ENCODE peak calls at places on chromosomes 4 and X, in seven cellular contexts. One of them, this sample, is unnamed.

GRCh38 chrX:30217465-30217864 is 2.1 kb downstream of the MAGEB2 start:
- DNase-seq in SK-N-SH: no peak
- DNase-seq in HCT116: no peak
- DNase-seq in K562: peak
- DNase-seq in GM12878: no peak
- DNase-seq in HepG2: no peak
- DNase-seq in H1: no peak
- DNase-seq in this sample: no peak

GRCh38 chr4:13543648-13544555 is at the start of gene NKX3-2:
- DNase-seq in SK-N-SH: peak
- DNase-seq in HCT116: no peak
- DNase-seq in K562: peak
- DNase-seq in GM12878: no peak
- DNase-seq in HepG2: no peak
- DNase-seq in H1: no peak
- DNase-seq in this sample: no peak

GRCh38 chrX:22165732-22166457 is 106.8 kb upstream of the CBLL2 start:
- DNase-seq in SK-N-SH: no peak
- DNase-seq in HCT116: no peak
- DNase-seq in K562: no peak
- DNase-seq in GM12878: no peak
- DNase-seq in HepG2: no peak
- DNase-seq in H1: no peak
- DNase-seq in this sample: no peak

GRCh38 chr4:38452009-38452408 is 212.0 kb upstream of the KLF3 start:
- DNase-seq in SK-N-SH: no peak
- DNase-seq in HCT116: no peak
- DNase-seq in K562: no peak
- DNase-seq in GM12878: no peak
- DNase-seq in HepG2: no peak
- DNase-seq in H1: no peak
- DNase-seq in this sample: no peak

GRCh38 chr4:166165829-166166420 is 292.9 kb downstream of the TLL1 start:
- DNase-seq in SK-N-SH: peak
- DNase-seq in HCT116: peak
- DNase-seq in K562: peak
- DNase-seq in GM12878: peak
- DNase-seq in HepG2: peak
- DNase-seq in H1: peak
- DNase-seq in this sample: peak

GRCh38 chrX:130502023-130502570 is 100.3 kb downstream of the RBMX2 start:
- DNase-seq in SK-N-SH: no peak
- DNase-seq in HCT116: no peak
- DNase-seq in K562: no peak
- DNase-seq in GM12878: no peak
- DNase-seq in HepG2: no peak
- DNase-seq in H1: no peak
- DNase-seq in this sample: no peak

GRCh38 chr4:25810016-25810415 is 52.8 kb downstream of the SEL1L3 start:
- DNase-seq in SK-N-SH: no peak
- DNase-seq in HCT116: no peak
- DNase-seq in K562: no peak
- DNase-seq in GM12878: no peak
- DNase-seq in HepG2: peak
- DNase-seq in H1: no peak
- DNase-seq in this sample: no peak

GRCh38 chrX:102546818-102547493 is 30.4 kb upstream of the TMSB15A start:
- DNase-seq in SK-N-SH: peak
- DNase-seq in HCT116: no peak
- DNase-seq in K562: no peak
- DNase-seq in GM12878: no peak
- DNase-seq in HepG2: no peak
- DNase-seq in H1: no peak
- DNase-seq in this sample: no peak

GRCh38 chr4:4818440-4819212 is 40.8 kb upstream of the MSX1 start:
- DNase-seq in SK-N-SH: peak
- DNase-seq in HCT116: no peak
- DNase-seq in K562: no peak
- DNase-seq in GM12878: no peak
- DNase-seq in HepG2: no peak
- DNase-seq in H1: no peak
- DNase-seq in this sample: no peak

GRCh38 chrX:134654398-134655012 is 3.8 kb downstream of the PLAC1 start:
- DNase-seq in SK-N-SH: no peak
- DNase-seq in HCT116: no peak
- DNase-seq in K562: no peak
- DNase-seq in GM12878: no peak
- DNase-seq in HepG2: no peak
- DNase-seq in H1: no peak
- DNase-seq in this sample: no peak

GRCh38 chr4:135508006-135508714 is 1306.6 kb upstream of the PABPC4L start:
- DNase-seq in SK-N-SH: no peak
- DNase-seq in HCT116: peak
- DNase-seq in K562: no peak
- DNase-seq in GM12878: no peak
- DNase-seq in HepG2: no peak
- DNase-seq in H1: no peak
- DNase-seq in this sample: no peak

GRCh38 chr4:47785196-47785595 is 52.7 kb downstream of the CORIN start:
- DNase-seq in SK-N-SH: no peak
- DNase-seq in HCT116: no peak
- DNase-seq in K562: no peak
- DNase-seq in GM12878: no peak
- DNase-seq in HepG2: no peak
- DNase-seq in H1: no peak
- DNase-seq in this sample: no peak

GRCh38 chrX:73481521-73481920 is 34.7 kb downstream of the CDX4 start:
- DNase-seq in SK-N-SH: no peak
- DNase-seq in HCT116: no peak
- DNase-seq in K562: no peak
- DNase-seq in GM12878: no peak
- DNase-seq in HepG2: no peak
- DNase-seq in H1: no peak
- DNase-seq in this sample: no peak

GRCh38 chr4:125084608-125085007 is 230.1 kb upstream of the FAT4 start:
- DNase-seq in SK-N-SH: no peak
- DNase-seq in HCT116: no peak
- DNase-seq in K562: no peak
- DNase-seq in GM12878: no peak
- DNase-seq in HepG2: no peak
- DNase-seq in H1: no peak
- DNase-seq in this sample: no peak

GRCh38 chr4:189664693-189665250 is 275.9 kb upstream of the FRG1 start:
- DNase-seq in SK-N-SH: no peak
- DNase-seq in HCT116: no peak
- DNase-seq in K562: no peak
- DNase-seq in GM12878: no peak
- DNase-seq in HepG2: no peak
- DNase-seq in H1: no peak
- DNase-seq in this sample: no peak

GRCh38 chr4:15779336-15779735 is 1.2 kb downstream of the CD38 start:
- DNase-seq in SK-N-SH: peak
- DNase-seq in HCT116: no peak
- DNase-seq in K562: no peak
- DNase-seq in GM12878: no peak
- DNase-seq in HepG2: peak
- DNase-seq in H1: no peak
- DNase-seq in this sample: no peak

GRCh38 chr4:169379688-169380087 is 108.9 kb upstream of the SH3RF1 start:
- DNase-seq in SK-N-SH: no peak
- DNase-seq in HCT116: no peak
- DNase-seq in K562: no peak
- DNase-seq in GM12878: no peak
- DNase-seq in HepG2: no peak
- DNase-seq in H1: no peak
- DNase-seq in this sample: no peak
- TF ChIP-seq SIN3A in SK-N-SH: no peak
- TF ChIP-seq SIN3A in HCT116: no peak
- TF ChIP-seq SIN3A in K562: no peak
- TF ChIP-seq SIN3A in GM12878: no peak
- TF ChIP-seq SIN3A in HepG2: no peak
- TF ChIP-seq SIN3A in H1: no peak
- TF ChIP-seq SIN3A in this sample: no peak

GRCh38 chr4:78551420-78552351 is at the start of gene ANXA3:
- DNase-seq in SK-N-SH: peak
- DNase-seq in HCT116: no peak
- DNase-seq in K562: peak
- DNase-seq in GM12878: no peak
- DNase-seq in HepG2: no peak
- DNase-seq in H1: no peak
- DNase-seq in this sample: no peak
- H3K27ac ChIP-seq in SK-N-SH: no peak
- H3K27ac ChIP-seq in HCT116: peak
- H3K27ac ChIP-seq in K562: no peak
- H3K27ac ChIP-seq in GM12878: no peak
- H3K27ac ChIP-seq in HepG2: no peak
- H3K27ac ChIP-seq in H1: peak
- H3K27ac ChIP-seq in this sample: no peak

GRCh38 chr4:151604238-151604637 is 156.6 kb downstream of the GATB start:
- DNase-seq in SK-N-SH: peak
- DNase-seq in HCT116: no peak
- DNase-seq in K562: no peak
- DNase-seq in GM12878: no peak
- DNase-seq in HepG2: no peak
- DNase-seq in H1: no peak
- DNase-seq in this sample: no peak

GRCh38 chr4:151606061-151606460 is 154.7 kb downstream of the GATB start:
- DNase-seq in SK-N-SH: no peak
- DNase-seq in HCT116: no peak
- DNase-seq in K562: no peak
- DNase-seq in GM12878: no peak
- DNase-seq in HepG2: no peak
- DNase-seq in H1: no peak
- DNase-seq in this sample: no peak

GRCh38 chr4:151600432-151600831 is 160.4 kb downstream of the GATB start:
- DNase-seq in SK-N-SH: no peak
- DNase-seq in HCT116: no peak
- DNase-seq in K562: no peak
- DNase-seq in GM12878: no peak
- DNase-seq in HepG2: no peak
- DNase-seq in H1: no peak
- DNase-seq in this sample: no peak

GRCh38 chr4:151605215-151605614 is 155.6 kb downstream of the GATB start:
- DNase-seq in SK-N-SH: no peak
- DNase-seq in HCT116: no peak
- DNase-seq in K562: no peak
- DNase-seq in GM12878: no peak
- DNase-seq in HepG2: no peak
- DNase-seq in H1: no peak
- DNase-seq in this sample: no peak

DNA sequence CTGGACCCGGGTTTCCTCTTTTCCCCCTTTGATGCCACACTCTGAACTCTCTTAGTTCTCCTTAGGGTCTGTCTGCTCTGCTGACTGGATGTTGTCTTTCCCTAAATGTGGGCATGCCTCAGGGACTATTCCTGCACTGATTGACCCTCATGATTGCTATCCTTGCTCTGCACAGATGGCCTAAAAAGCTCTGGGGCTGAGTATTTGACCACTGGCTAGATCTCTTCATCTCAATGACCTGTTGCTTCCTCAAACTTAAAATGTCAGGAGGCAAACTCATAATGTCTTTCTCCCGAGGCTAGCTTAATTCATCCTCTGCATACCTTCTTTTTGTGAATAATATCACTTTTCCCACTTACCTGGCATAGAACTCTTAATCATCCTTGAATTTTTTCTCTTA is 157.4 kb downstream of the GATB start:
- DNase-seq in SK-N-SH: peak
- DNase-seq in HCT116: no peak
- DNase-seq in K562: no peak
- DNase-seq in GM12878: no peak
- DNase-seq in HepG2: no peak
- DNase-seq in H1: no peak
- DNase-seq in this sample: no peak
- TF ChIP-seq SIN3A in SK-N-SH: no peak
- TF ChIP-seq SIN3A in HCT116: no peak
- TF ChIP-seq SIN3A in K562: no peak
- TF ChIP-seq SIN3A in GM12878: no peak
- TF ChIP-seq SIN3A in HepG2: no peak
- TF ChIP-seq SIN3A in H1: no peak
- TF ChIP-seq SIN3A in this sample: no peak

GRCh38 chrX:50618788-50619558 is 148.3 kb upstream of the DGKK start:
- DNase-seq in SK-N-SH: no peak
- DNase-seq in HCT116: no peak
- DNase-seq in K562: no peak
- DNase-seq in GM12878: no peak
- DNase-seq in HepG2: no peak
- DNase-seq in H1: no peak
- DNase-seq in this sample: no peak
- H3K27ac ChIP-seq in SK-N-SH: no peak
- H3K27ac ChIP-seq in HCT116: no peak
- H3K27ac ChIP-seq in K562: no peak
- H3K27ac ChIP-seq in GM12878: no peak
- H3K27ac ChIP-seq in HepG2: no peak
- H3K27ac ChIP-seq in H1: no peak
- H3K27ac ChIP-seq in this sample: no peak

DNA sequence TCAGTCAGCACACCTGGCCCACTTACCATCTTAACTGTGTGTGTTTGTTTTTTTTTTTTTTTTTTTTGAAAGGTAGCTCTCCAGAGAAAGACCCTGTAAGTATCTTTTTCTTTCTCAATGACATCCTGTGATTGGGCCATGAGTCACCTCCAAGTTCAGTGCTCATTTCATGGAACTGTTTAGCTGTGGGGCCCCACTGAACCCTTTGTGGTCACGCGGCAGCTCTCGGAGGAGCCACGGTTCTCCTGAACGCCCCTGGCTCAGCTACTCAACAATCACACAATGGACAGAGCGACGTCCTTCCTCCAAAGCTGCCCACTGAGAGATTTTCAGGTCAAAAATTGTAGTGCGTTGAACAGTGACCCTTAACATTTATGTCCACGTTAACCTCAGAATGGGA is 14.2 kb upstream of the IL3RA start:
- DNase-seq in SK-N-SH: no peak
- DNase-seq in HCT116: no peak
- DNase-seq in K562: no peak
- DNase-seq in GM12878: no peak
- DNase-seq in HepG2: no peak
- DNase-seq in H1: no peak
- DNase-seq in this sample: no peak
- TF ChIP-seq SIN3A in SK-N-SH: no peak
- TF ChIP-seq SIN3A in HCT116: no peak
- TF ChIP-seq SIN3A in K562: no peak
- TF ChIP-seq SIN3A in GM12878: no peak
- TF ChIP-seq SIN3A in HepG2: no peak
- TF ChIP-seq SIN3A in H1: no peak
- TF ChIP-seq SIN3A in this sample: no peak

This sample was measured in Panc1.